ENCODE peak calls at places on chromosome 13, in four cellular contexts. N, C, Q and B are unnamed samples.

GRCh38 chr13:105773887-105774538 is 761.4 kb downstream of the EFNB2 start:
- DNase-seq in N (no peak), C (no peak), Q (no peak), B (no peak)

GRCh38 chr13:90055121-90055520 is 1292.4 kb upstream of the MIR17HG start:
- DNase-seq in N (no peak), C (no peak), Q (peak; percentile 55), B (no peak)

GRCh38 chr13:96391606-96392005 is 301.7 kb downstream of the HS6ST3 start:
- DNase-seq in N (no peak), C (no peak), Q (no peak), B (no peak)

GRCh38 chr13:113930711-113931637 is 42.9 kb downstream of the C13orf46 start:
- DNase-seq in N (no peak), C (no peak), Q (peak; percentile 38), B (peak; percentile 71)

GRCh38 chr13:37539176-37539575 is 59.4 kb downstream of the POSTN start:
- DNase-seq in N (no peak), C (no peak), Q (no peak), B (no peak)

GRCh38 chr13:50485979-50486935 is 357.2 kb downstream of the DLEU7 start:
- DNase-seq in N (no peak), C (no peak), Q (peak; percentile 35), B (no peak)

GRCh38 chr13:88649855-88650254 is 978.7 kb downstream of the SLITRK5 start:
- DNase-seq in N (no peak), C (no peak), Q (no peak), B (no peak)

GRCh38 chr13:25380082-25380481 is 8.3 kb downstream of the ATP8A2 start:
- DNase-seq in N (no peak), C (no peak), Q (no peak), B (no peak)

GRCh38 chr13:27977476-27978300 is 8.6 kb upstream of the CDX2 start:
- DNase-seq in N (no peak), C (no peak), Q (no peak), B (peak; percentile 28)

GRCh38 chr13:99313473-99313872 is 6.3 kb upstream of the GPR183 start:
- DNase-seq in N (no peak), C (no peak), Q (peak; percentile 40), B (no peak)